ENCODE peak calls at places on chromosomes 11 and 22, in four cellular contexts. One of them, this sample, is unnamed.

GRCh38 chr11:46555269-46556054 is 38.4 kb downstream of the AMBRA1 start:
- DNase-seq in sigmoid colon: no peak
- DNase-seq in IMR-90: no peak
- DNase-seq in epithelial cell of proximal tubule: no peak
- DNase-seq in this sample: peak; percentile 45

GRCh38 chr11:75199412-75199955 is 41.1 kb upstream of the TPBGL start:
- DNase-seq in sigmoid colon: peak; percentile 50
- DNase-seq in IMR-90: no peak
- DNase-seq in epithelial cell of proximal tubule: no peak
- DNase-seq in this sample: no peak

GRCh38 chr11:89016214-89016613 is 49.6 kb downstream of the GRM5 start:
- DNase-seq in sigmoid colon: no peak
- DNase-seq in IMR-90: no peak
- DNase-seq in epithelial cell of proximal tubule: no peak
- DNase-seq in this sample: no peak

GRCh38 chr22:50530280-50530856 is 556 bp upstream of the TYMP start:
- DNase-seq in sigmoid colon: peak; percentile 93
- DNase-seq in IMR-90: peak; percentile 44
- DNase-seq in epithelial cell of proximal tubule: no peak
- DNase-seq in this sample: peak; percentile 78

GRCh38 chr11:2587132-2587930 is 112.5 kb downstream of the KCNQ1OT1 start:
- DNase-seq in sigmoid colon: peak; percentile 55
- DNase-seq in IMR-90: no peak
- DNase-seq in epithelial cell of proximal tubule: no peak
- DNase-seq in this sample: peak; percentile 23

GRCh38 chr11:128931066-128931465 is 11.6 kb downstream of the TP53AIP1 start:
- DNase-seq in sigmoid colon: no peak
- DNase-seq in IMR-90: no peak
- DNase-seq in epithelial cell of proximal tubule: no peak
- DNase-seq in this sample: no peak

GRCh38 chr11:94060401-94060800 is 39.2 kb downstream of the HEPHL1 start:
- DNase-seq in sigmoid colon: no peak
- DNase-seq in IMR-90: peak; percentile 35
- DNase-seq in epithelial cell of proximal tubule: no peak
- DNase-seq in this sample: no peak

GRCh38 chr11:70026726-70027125 is 51.4 kb upstream of the ANO1 start:
- DNase-seq in sigmoid colon: no peak
- DNase-seq in IMR-90: no peak
- DNase-seq in epithelial cell of proximal tubule: no peak
- DNase-seq in this sample: no peak

GRCh38 chr22:38694049-38694448 is 6.7 kb downstream of the JOSD1 start:
- DNase-seq in sigmoid colon: no peak
- DNase-seq in IMR-90: no peak
- DNase-seq in epithelial cell of proximal tubule: no peak
- DNase-seq in this sample: no peak

GRCh38 chr11:14119357-14119756 is 156.8 kb downstream of the SPON1 start:
- DNase-seq in sigmoid colon: no peak
- DNase-seq in IMR-90: no peak
- DNase-seq in epithelial cell of proximal tubule: no peak
- DNase-seq in this sample: no peak

GRCh38 chr22:28105396-28105795 is 186.3 kb upstream of the PITPNB start:
- DNase-seq in sigmoid colon: no peak
- DNase-seq in IMR-90: no peak
- DNase-seq in epithelial cell of proximal tubule: no peak
- DNase-seq in this sample: no peak

GRCh38 chr22:26314656-26315055 is 114.4 kb upstream of the ASPHD2 start:
- DNase-seq in sigmoid colon: no peak
- DNase-seq in IMR-90: no peak
- DNase-seq in epithelial cell of proximal tubule: no peak
- DNase-seq in this sample: no peak

GRCh38 chr11:133903875-133904817 is 52.6 kb downstream of the IGSF9B start:
- DNase-seq in sigmoid colon: peak; percentile 53
- DNase-seq in IMR-90: no peak
- DNase-seq in epithelial cell of proximal tubule: no peak
- DNase-seq in this sample: no peak

GRCh38 chr22:20581503-20582170 is 74.2 kb downstream of the MED15 start:
- DNase-seq in sigmoid colon: no peak
- DNase-seq in IMR-90: no peak
- DNase-seq in epithelial cell of proximal tubule: no peak
- DNase-seq in this sample: no peak

GRCh38 chr22:39985383-39986045 is 9.2 kb upstream of the FAM83F start:
- DNase-seq in sigmoid colon: no peak
- DNase-seq in IMR-90: no peak
- DNase-seq in epithelial cell of proximal tubule: no peak
- DNase-seq in this sample: no peak

GRCh38 chr11:116962108-116962507 is 124.7 kb upstream of the APOA1 start:
- DNase-seq in sigmoid colon: no peak
- DNase-seq in IMR-90: peak; percentile 74
- DNase-seq in epithelial cell of proximal tubule: no peak
- DNase-seq in this sample: no peak

GRCh38 chr11:62622476-62622875 is 690 bp upstream of the B3GAT3 start:
- DNase-seq in sigmoid colon: no peak
- DNase-seq in IMR-90: no peak
- DNase-seq in epithelial cell of proximal tubule: no peak
- DNase-seq in this sample: no peak

GRCh38 chr22:50319503-50319951 is 7.3 kb downstream of the DENND6B start:
- DNase-seq in sigmoid colon: no peak
- DNase-seq in IMR-90: no peak
- DNase-seq in epithelial cell of proximal tubule: no peak
- DNase-seq in this sample: peak; percentile 22

GRCh38 chr11:117387992-117388765 is 60.5 kb downstream of the CEP164 start:
- DNase-seq in sigmoid colon: peak; percentile 38
- DNase-seq in IMR-90: peak; percentile 77
- DNase-seq in epithelial cell of proximal tubule: no peak
- DNase-seq in this sample: no peak

GRCh38 chr22:42077486-42078125 is 1.9 kb upstream of the SMDT1 start:
- DNase-seq in sigmoid colon: no peak
- DNase-seq in IMR-90: no peak
- DNase-seq in epithelial cell of proximal tubule: no peak
- DNase-seq in this sample: no peak

GRCh38 chr22:44709881-44710400 is 7.9 kb downstream of the PRR5 start:
- DNase-seq in sigmoid colon: no peak
- DNase-seq in IMR-90: no peak
- DNase-seq in epithelial cell of proximal tubule: no peak
- DNase-seq in this sample: no peak

GRCh38 chr11:75495749-75496641 is 29.7 kb downstream of the GDPD5 start:
- DNase-seq in sigmoid colon: no peak
- DNase-seq in IMR-90: no peak
- DNase-seq in epithelial cell of proximal tubule: no peak
- DNase-seq in this sample: no peak

GRCh38 chr11:110948112-110948511 is 235.9 kb upstream of the ARHGAP20 start:
- DNase-seq in sigmoid colon: no peak
- DNase-seq in IMR-90: peak; percentile 49
- DNase-seq in epithelial cell of proximal tubule: no peak
- DNase-seq in this sample: no peak

GRCh38 chr11:19828382-19829108 is 115.9 kb downstream of the NAV2 start:
- DNase-seq in sigmoid colon: no peak
- DNase-seq in IMR-90: no peak
- DNase-seq in epithelial cell of proximal tubule: no peak
- DNase-seq in this sample: no peak

GRCh38 chr22:11253000-11253511 is 4274.9 kb upstream of the OR11H1 start:
- DNase-seq in sigmoid colon: peak; percentile 52
- DNase-seq in IMR-90: no peak
- DNase-seq in epithelial cell of proximal tubule: no peak
- DNase-seq in this sample: no peak

GRCh38 chr11:106988151-106988806 is 30.0 kb downstream of the GUCY1A2 start:
- DNase-seq in sigmoid colon: no peak
- DNase-seq in IMR-90: peak; percentile 1
- DNase-seq in epithelial cell of proximal tubule: peak; percentile 41
- DNase-seq in this sample: peak; percentile 4

GRCh38 chr11:118046051-118046963 is 30.6 kb upstream of the TMPRSS4 start:
- DNase-seq in sigmoid colon: no peak
- DNase-seq in IMR-90: no peak
- DNase-seq in epithelial cell of proximal tubule: no peak
- DNase-seq in this sample: no peak

GRCh38 chr11:122115520-122116343 is at the start of gene BLID:
- DNase-seq in sigmoid colon: peak; percentile 70
- DNase-seq in IMR-90: peak; percentile 46
- DNase-seq in epithelial cell of proximal tubule: no peak
- DNase-seq in this sample: no peak

GRCh38 chr22:32619614-32620426 is 145.2 kb downstream of the FBXO7 start:
- DNase-seq in sigmoid colon: peak; percentile 78
- DNase-seq in IMR-90: peak; percentile 89
- DNase-seq in epithelial cell of proximal tubule: peak; percentile 52
- DNase-seq in this sample: no peak

GRCh38 chr11:128882451-128882850 is 8.7 kb upstream of the KCNJ5 start:
- DNase-seq in sigmoid colon: no peak
- DNase-seq in IMR-90: no peak
- DNase-seq in epithelial cell of proximal tubule: no peak
- DNase-seq in this sample: no peak

GRCh38 chr11:83241291-83241946 is 44.7 kb downstream of the CCDC90B start:
- DNase-seq in sigmoid colon: no peak
- DNase-seq in IMR-90: peak; percentile 77
- DNase-seq in epithelial cell of proximal tubule: no peak
- DNase-seq in this sample: peak; percentile 34

GRCh38 chr22:46052801-46053562 is 76.0 kb upstream of the WNT7B start:
- DNase-seq in sigmoid colon: peak; percentile 78
- DNase-seq in IMR-90: no peak
- DNase-seq in epithelial cell of proximal tubule: no peak
- DNase-seq in this sample: no peak

GRCh38 chr11:3073029-3073435 is 15.8 kb upstream of the CARS1 start:
- DNase-seq in sigmoid colon: no peak
- DNase-seq in IMR-90: peak; percentile 17
- DNase-seq in epithelial cell of proximal tubule: peak; percentile 75
- DNase-seq in this sample: no peak

GRCh38 chr22:38872831-38873248 is 824 bp upstream of the CBX6 start:
- DNase-seq in sigmoid colon: peak; percentile 89
- DNase-seq in IMR-90: peak; percentile 32
- DNase-seq in epithelial cell of proximal tubule: no peak
- DNase-seq in this sample: no peak

GRCh38 chr22:38187413-38188212 is 6.0 kb upstream of the PLA2G6 start:
- DNase-seq in sigmoid colon: no peak
- DNase-seq in IMR-90: peak; percentile 71
- DNase-seq in epithelial cell of proximal tubule: no peak
- DNase-seq in this sample: no peak

GRCh38 chr11:69656536-69657455 is 15.8 kb downstream of the CCND1 start:
- DNase-seq in sigmoid colon: peak; percentile 60
- DNase-seq in IMR-90: peak; percentile 40
- DNase-seq in epithelial cell of proximal tubule: no peak
- DNase-seq in this sample: no peak

GRCh38 chr11:90629251-90629806 is 406.5 kb upstream of the CHORDC1 start:
- DNase-seq in sigmoid colon: no peak
- DNase-seq in IMR-90: no peak
- DNase-seq in epithelial cell of proximal tubule: no peak
- DNase-seq in this sample: no peak

GRCh38 chr22:39997939-39998726 is 3.4 kb downstream of the FAM83F start:
- DNase-seq in sigmoid colon: no peak
- DNase-seq in IMR-90: peak; percentile 36
- DNase-seq in epithelial cell of proximal tubule: no peak
- DNase-seq in this sample: no peak

GRCh38 chr22:42645938-42646568 is 3.1 kb downstream of the CYB5R3 start:
- DNase-seq in sigmoid colon: no peak
- DNase-seq in IMR-90: no peak
- DNase-seq in epithelial cell of proximal tubule: no peak
- DNase-seq in this sample: no peak

DNA sequence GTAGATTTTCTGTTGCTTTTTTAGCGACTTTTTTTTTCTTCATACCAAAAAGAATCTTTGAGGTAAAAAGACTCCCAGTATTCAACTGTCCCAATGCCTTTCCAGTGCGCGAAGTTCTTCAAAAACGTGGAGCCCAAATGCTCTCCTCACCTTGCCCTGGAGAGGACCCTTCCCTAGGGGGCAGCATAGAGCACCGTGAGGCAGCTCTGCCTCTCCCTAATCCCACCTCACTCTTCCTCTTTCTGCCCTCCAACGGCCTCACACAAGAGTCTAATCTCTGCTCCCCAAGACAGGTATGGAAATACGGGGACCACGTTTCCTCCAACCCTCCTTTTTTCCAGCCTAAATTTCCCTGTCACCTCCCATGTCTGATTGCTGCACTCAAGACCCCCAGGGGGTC is 117.5 kb upstream of the ALX4 start:
- DNase-seq in sigmoid colon: no peak
- DNase-seq in IMR-90: no peak
- DNase-seq in epithelial cell of proximal tubule: no peak
- DNase-seq in this sample: no peak
- TF ChIP-seq CTCF in sigmoid colon: no peak
- TF ChIP-seq CTCF in IMR-90: no peak
- TF ChIP-seq CTCF in epithelial cell of proximal tubule: peak; percentile 48
- TF ChIP-seq CTCF in this sample: peak; percentile 24

DNA sequence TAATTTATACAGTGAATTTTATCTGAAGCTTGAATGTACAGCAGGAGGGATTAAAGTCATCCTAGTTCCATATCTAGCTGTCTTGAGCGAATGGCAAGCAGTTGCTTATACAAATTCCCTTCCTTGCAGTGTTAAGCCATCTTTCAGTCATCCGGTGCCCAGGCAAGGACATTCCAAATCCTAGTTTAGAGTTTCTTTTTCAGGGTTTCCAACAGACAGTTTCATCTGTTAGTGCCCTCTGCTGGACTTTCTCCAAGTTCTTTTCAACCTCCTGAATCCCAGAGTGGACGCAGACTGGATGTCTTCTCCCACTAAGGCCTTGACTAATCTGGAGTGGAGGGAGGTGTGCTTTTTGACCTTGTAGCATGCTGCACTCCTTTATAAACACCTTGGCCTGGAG is 45.4 kb downstream of the GRAMD1B start:
- DNase-seq in sigmoid colon: peak; percentile 18
- DNase-seq in IMR-90: peak; percentile 57
- DNase-seq in epithelial cell of proximal tubule: no peak
- DNase-seq in this sample: no peak
- TF ChIP-seq CTCF in sigmoid colon: no peak
- TF ChIP-seq CTCF in IMR-90: peak; percentile 32
- TF ChIP-seq CTCF in epithelial cell of proximal tubule: peak; percentile 54
- TF ChIP-seq CTCF in this sample: no peak

GRCh38 chr22:36977401-36977861 is 41.8 kb downstream of the TST start:
- DNase-seq in sigmoid colon: peak; percentile 74
- DNase-seq in IMR-90: peak; percentile 9
- DNase-seq in epithelial cell of proximal tubule: no peak
- DNase-seq in this sample: peak; percentile 81
- TF ChIP-seq CTCF in sigmoid colon: no peak
- TF ChIP-seq CTCF in IMR-90: peak; percentile 36
- TF ChIP-seq CTCF in epithelial cell of proximal tubule: peak; percentile 37
- TF ChIP-seq CTCF in this sample: peak; percentile 50

DNA sequence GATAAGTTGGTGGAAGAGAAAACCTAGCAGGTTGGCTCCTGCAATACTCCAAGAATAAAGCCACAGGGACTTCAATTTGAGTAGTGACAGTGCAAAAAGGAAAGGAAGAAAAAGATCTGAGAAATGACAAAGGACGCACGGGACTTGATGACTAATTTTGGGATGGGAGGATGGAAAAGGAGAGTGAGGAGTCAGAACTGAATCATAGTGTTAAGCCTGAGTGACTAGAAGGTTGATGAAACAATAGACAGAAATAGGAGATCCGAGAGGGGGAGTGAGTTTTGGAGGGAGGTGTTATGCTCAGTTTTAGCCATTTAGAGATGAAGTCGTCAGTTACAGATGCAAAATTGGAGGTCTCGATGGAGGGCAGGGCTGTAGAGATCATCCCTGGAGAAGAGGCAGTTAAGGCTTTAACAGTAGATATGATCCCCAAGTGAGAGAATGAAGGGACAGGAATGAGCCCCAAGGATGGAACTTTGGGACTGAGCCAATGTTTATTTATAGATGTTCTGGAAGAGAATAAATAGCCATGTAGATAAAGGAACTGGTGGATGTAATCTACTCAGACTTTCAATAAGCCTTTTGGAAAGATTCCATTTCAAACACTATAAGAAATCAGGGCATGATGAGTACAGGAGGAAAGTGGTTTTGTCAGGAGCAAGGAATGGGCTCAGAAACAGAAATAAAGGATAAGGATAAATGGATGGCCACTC is 108.9 kb upstream of the NCAM1 start:
- DNase-seq in sigmoid colon: no peak
- DNase-seq in IMR-90: no peak
- DNase-seq in epithelial cell of proximal tubule: peak; percentile 62
- DNase-seq in this sample: no peak
- TF ChIP-seq CTCF in sigmoid colon: no peak
- TF ChIP-seq CTCF in IMR-90: no peak
- TF ChIP-seq CTCF in epithelial cell of proximal tubule: no peak
- TF ChIP-seq CTCF in this sample: no peak

This sample was measured in GM13976.